ENCODE peak calls at places on chromosomes 2 and 18, in five cellular contexts. K, E, I, O and N are unnamed samples.

GRCh38 chr18:26190506-26190905 is 35.7 kb upstream of the TAF4B start:
- ATAC-seq in K (no peak), E (peak), I (peak), O (peak), N (no peak)

GRCh38 chr2:241081190-241081642 is 20.9 kb downstream of the MTERF4 start:
- ATAC-seq in K (peak), E (no peak), I (peak), O (no peak), N (no peak)

GRCh38 chr2:96501471-96501874 is 3.7 kb downstream of the NEURL3 start:
- ATAC-seq in K (no peak), E (no peak), I (peak), O (peak), N (no peak)

GRCh38 chr2:206845877-206846276 is 80.5 kb downstream of the FASTKD2 start:
- ATAC-seq in K (no peak), E (no peak), I (no peak), O (no peak), N (no peak)

GRCh38 chr2:96739051-96739632 is 722 bp downstream of the LMAN2L start:
- ATAC-seq in K (peak), E (no peak), I (peak), O (no peak), N (no peak)

GRCh38 chr18:26854292-26854881 is 11.1 kb downstream of the AQP4 start:
- ATAC-seq in K (no peak), E (no peak), I (no peak), O (no peak), N (no peak)

GRCh38 chr2:136008205-136008865 is 22.9 kb upstream of the DARS1 start:
- ATAC-seq in K (peak), E (no peak), I (no peak), O (peak), N (peak)

GRCh38 chr2:212385241-212385640 is 153.4 kb downstream of the ERBB4 start:
- ATAC-seq in K (no peak), E (no peak), I (no peak), O (no peak), N (no peak)

GRCh38 chr2:88281302-88282217 is 111.4 kb downstream of the THNSL2 start:
- ATAC-seq in K (peak), E (no peak), I (no peak), O (no peak), N (peak)

GRCh38 chr2:656676-657075 is 20.5 kb downstream of the TMEM18 start:
- ATAC-seq in K (no peak), E (no peak), I (no peak), O (no peak), N (no peak)

GRCh38 chr18:58960946-58961722 is 96.5 kb downstream of the ZNF532 start:
- ATAC-seq in K (no peak), E (no peak), I (no peak), O (no peak), N (no peak)

GRCh38 chr2:85588218-85589044 is 4.2 kb downstream of the VAMP5 start:
- ATAC-seq in K (no peak), E (peak), I (no peak), O (no peak), N (no peak)

GRCh38 chr18:62807406-62807805 is 92.1 kb downstream of the PHLPP1 start:
- ATAC-seq in K (no peak), E (peak), I (no peak), O (no peak), N (no peak)

GRCh38 chr2:141384676-141385075 is 746.1 kb downstream of the LRP1B start:
- ATAC-seq in K (no peak), E (no peak), I (no peak), O (no peak), N (no peak)

GRCh38 chr2:8966123-8966908 is 37.2 kb downstream of the MBOAT2 start:
- ATAC-seq in K (no peak), E (peak), I (no peak), O (no peak), N (no peak)

GRCh38 chr2:144465723-144466122 is 54.2 kb downstream of the ZEB2 start:
- ATAC-seq in K (no peak), E (no peak), I (no peak), O (no peak), N (no peak)

GRCh38 chr2:99865217-99865569 is 277.2 kb downstream of the AFF3 start:
- ATAC-seq in K (no peak), E (no peak), I (no peak), O (no peak), N (peak)

GRCh38 chr2:212957624-212958023 is 193.8 kb downstream of the IKZF2 start:
- ATAC-seq in K (peak), E (no peak), I (no peak), O (no peak), N (peak)

GRCh38 chr2:207283356-207283755 is 117.6 kb upstream of the KLF7 start:
- ATAC-seq in K (no peak), E (peak), I (no peak), O (peak), N (peak)

GRCh38 chr2:151522556-151522955 is 112.9 kb downstream of the RIF1 start:
- ATAC-seq in K (no peak), E (no peak), I (no peak), O (no peak), N (no peak)

GRCh38 chr2:151518802-151519201 is 109.1 kb downstream of the RIF1 start:
- ATAC-seq in K (no peak), E (no peak), I (no peak), O (no peak), N (no peak)

GRCh38 chr2:151525872-151526271 is 116.2 kb downstream of the RIF1 start:
- ATAC-seq in K (no peak), E (no peak), I (no peak), O (peak), N (no peak)

GRCh38 chr2:151523825-151524224 is 114.1 kb downstream of the RIF1 start:
- ATAC-seq in K (no peak), E (no peak), I (no peak), O (no peak), N (no peak)

GRCh38 chr2:151520976-151521375 is 111.3 kb downstream of the RIF1 start:
- ATAC-seq in K (no peak), E (no peak), I (no peak), O (no peak), N (no peak)
- TF ChIP-seq POLR2AphosphoS5 in K (no peak), E (no peak), I (no peak), O (no peak), N (no peak)

GRCh38 chr2:150885236-150885635 is 376.4 kb downstream of the RBM43 start:
- ATAC-seq in K (no peak), E (no peak), I (no peak), O (no peak), N (no peak)

GRCh38 chr2:150888337-150888736 is 373.3 kb downstream of the RBM43 start:
- ATAC-seq in K (no peak), E (no peak), I (no peak), O (no peak), N (no peak)

GRCh38 chr2:150883521-150883895 is 378.2 kb downstream of the RBM43 start:
- ATAC-seq in K (no peak), E (no peak), I (no peak), O (no peak), N (no peak)

GRCh38 chr2:150887926-150888325 is 373.7 kb downstream of the RBM43 start:
- ATAC-seq in K (no peak), E (no peak), I (no peak), O (no peak), N (no peak)

GRCh38 chr2:150885774-150886386 is 375.8 kb downstream of the RBM43 start:
- ATAC-seq in K (no peak), E (no peak), I (no peak), O (no peak), N (no peak)
- TF ChIP-seq EP300 in K (no peak), E (no peak), I (no peak), O (no peak), N (no peak)

GRCh38 chr2:163374282-163374681 is 361.5 kb downstream of the FIGN start:
- ATAC-seq in K (no peak), E (no peak), I (no peak), O (no peak), N (no peak)

GRCh38 chr2:163370169-163370886 is 365.5 kb downstream of the FIGN start:
- ATAC-seq in K (no peak), E (no peak), I (no peak), O (no peak), N (no peak)

GRCh38 chr2:163373481-163373880 is 362.3 kb downstream of the FIGN start:
- ATAC-seq in K (no peak), E (no peak), I (no peak), O (peak), N (no peak)

GRCh38 chr2:163375472-163375871 is 360.3 kb downstream of the FIGN start:
- ATAC-seq in K (no peak), E (no peak), I (no peak), O (no peak), N (no peak)

GRCh38 chr2:163375070-163375469 is 360.7 kb downstream of the FIGN start:
- ATAC-seq in K (no peak), E (no peak), I (no peak), O (no peak), N (no peak)
- TF ChIP-seq POLR2AphosphoS5 in K (no peak), E (no peak), I (no peak), O (no peak), N (no peak)

DNA sequence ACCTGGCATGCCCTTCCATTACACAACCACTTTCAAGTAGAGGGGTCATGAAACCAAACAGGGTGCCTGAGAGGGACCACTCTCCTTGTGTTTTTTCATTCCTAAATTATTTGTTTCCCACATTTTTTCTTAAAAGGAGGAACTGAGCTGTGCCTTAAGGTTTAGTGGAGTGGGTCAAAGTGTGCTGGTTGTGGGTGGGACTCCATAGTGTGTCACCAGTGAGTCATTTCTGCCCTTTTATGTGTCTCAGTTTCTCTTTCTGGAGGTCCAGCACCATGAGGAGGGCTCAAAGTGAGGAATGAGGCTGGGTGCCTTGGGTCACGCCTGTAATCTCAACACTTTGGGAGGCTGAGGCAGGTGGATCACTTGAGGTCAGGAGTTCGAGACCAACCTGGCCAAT is 37.8 kb downstream of the COMMD1 start:
- ATAC-seq in K (no peak), E (no peak), I (no peak), O (peak), N (no peak)
- TF ChIP-seq EP300 in K (no peak), E (no peak), I (no peak), O (no peak), N (no peak)